ENCODE peak calls at places on chromosomes 7 and 10, in seven cellular contexts. G, Q, I, M, L, S and Z are unnamed samples.

GRCh38 chr10:29767958-29768357 is 133.2 kb upstream of the SVIL start:
- DNase-seq in S (no peak), Q (no peak), G (no peak), L (no peak), M (no peak), I (no peak), Z (no peak)

GRCh38 chr7:41869596-41869995 is 166.7 kb upstream of the INHBA start:
- DNase-seq in S (no peak), G (peak; percentile 49), M (peak; percentile 41), I (no peak), L (peak; percentile 56), Q (no peak), Z (no peak)

GRCh38 chr7:99305473-99306260 is 20.0 kb upstream of the ARPC1A start:
- DNase-seq in L (no peak), S (no peak), M (no peak), G (peak; percentile 5), Q (no peak), I (no peak), Z (no peak)

GRCh38 chr10:132653721-132654120 is 116.1 kb downstream of the INPP5A start:
- DNase-seq in L (no peak), Q (no peak), I (no peak), M (no peak), G (no peak), S (no peak), Z (no peak)

GRCh38 chr10:28977518-28977917 is 300.2 kb downstream of the BAMBI start:
- DNase-seq in Q (no peak), M (no peak), G (no peak), I (no peak), L (no peak), S (no peak), Z (no peak)

GRCh38 chr10:121426307-121426706 is 171.9 kb downstream of the FGFR2 start:
- DNase-seq in G (no peak), M (no peak), I (no peak), L (no peak), S (no peak), Q (no peak), Z (no peak)

GRCh38 chr7:122965306-122965705 is 30.2 kb downstream of the TAS2R16 start:
- DNase-seq in I (no peak), M (no peak), L (no peak), Q (no peak), S (no peak), G (no peak), Z (peak; percentile 11)

GRCh38 chr10:129418826-129419225 is 48.2 kb upstream of the MGMT start:
- DNase-seq in G (no peak), S (no peak), L (no peak), I (no peak), Q (no peak), M (no peak), Z (no peak)

GRCh38 chr10:113550365-113550764 is 2.5 kb upstream of the HABP2 start:
- DNase-seq in M (peak; percentile 22), I (peak; percentile 19), G (peak; percentile 53), Q (peak; percentile 12), S (no peak), L (no peak), Z (no peak)

GRCh38 chr7:143216151-143216550 is 5.7 kb upstream of the TAS2R40 start:
- DNase-seq in I (peak; percentile 14), L (peak; percentile 68), M (peak; percentile 68), Q (no peak), S (peak; percentile 5), G (peak; percentile 4), Z (no peak)

GRCh38 chr10:50538473-50539398 is 85.0 kb downstream of the SGMS1 start:
- DNase-seq in I (no peak), Q (no peak), G (no peak), L (no peak), S (no peak), M (peak; percentile 55), Z (no peak)

GRCh38 chr7:54622696-54623309 is 80.6 kb downstream of the VSTM2A start:
- DNase-seq in I (no peak), Q (no peak), M (no peak), L (no peak), G (no peak), S (no peak), Z (no peak)

GRCh38 chr10:110215751-110216150 is 8.3 kb downstream of the MXI1 start:
- DNase-seq in G (no peak), M (no peak), L (no peak), I (no peak), Q (no peak), S (no peak), Z (no peak)

GRCh38 chr7:6365451-6365850 is 82.3 kb downstream of the DAGLB start:
- DNase-seq in M (no peak), Q (peak; percentile 92), I (no peak), G (no peak), S (no peak), L (no peak), Z (no peak)

GRCh38 chr7:36148422-36149065 is 4.5 kb upstream of the EEPD1 start:
- DNase-seq in G (no peak), Q (no peak), M (no peak), S (no peak), I (no peak), L (no peak), Z (no peak)

GRCh38 chr10:114374141-114374791 is 30.0 kb downstream of the AFAP1L2 start:
- DNase-seq in G (peak; percentile 39), Q (no peak), S (no peak), M (no peak), L (no peak), I (peak; percentile 56), Z (no peak)

GRCh38 chr7:95611224-95611623 is 14.9 kb upstream of the PDK4 start:
- DNase-seq in S (no peak), I (no peak), Q (no peak), L (no peak), M (no peak), G (no peak), Z (no peak)

GRCh38 chr10:30842185-30842584 is 189.5 kb downstream of the ZNF438 start:
- DNase-seq in L (no peak), M (no peak), I (no peak), S (no peak), G (no peak), Q (no peak), Z (no peak)

GRCh38 chr10:127906548-127907377 is at the start of gene PTPRE:
- DNase-seq in S (no peak), Q (peak; percentile 52), L (peak; percentile 48), I (peak; percentile 40), G (peak; percentile 69), M (peak; percentile 62), Z (peak; percentile 82)

GRCh38 chr10:105973252-105973877 is 1191.1 kb downstream of the SORCS1 start:
- DNase-seq in I (no peak), M (no peak), L (peak; percentile 55), Q (no peak), G (peak; percentile 2), S (no peak), Z (no peak)

GRCh38 chr10:19048479-19048878 is at the start of gene MALRD1:
- DNase-seq in Q (no peak), M (no peak), S (no peak), G (no peak), I (no peak), L (no peak), Z (no peak)

DNA sequence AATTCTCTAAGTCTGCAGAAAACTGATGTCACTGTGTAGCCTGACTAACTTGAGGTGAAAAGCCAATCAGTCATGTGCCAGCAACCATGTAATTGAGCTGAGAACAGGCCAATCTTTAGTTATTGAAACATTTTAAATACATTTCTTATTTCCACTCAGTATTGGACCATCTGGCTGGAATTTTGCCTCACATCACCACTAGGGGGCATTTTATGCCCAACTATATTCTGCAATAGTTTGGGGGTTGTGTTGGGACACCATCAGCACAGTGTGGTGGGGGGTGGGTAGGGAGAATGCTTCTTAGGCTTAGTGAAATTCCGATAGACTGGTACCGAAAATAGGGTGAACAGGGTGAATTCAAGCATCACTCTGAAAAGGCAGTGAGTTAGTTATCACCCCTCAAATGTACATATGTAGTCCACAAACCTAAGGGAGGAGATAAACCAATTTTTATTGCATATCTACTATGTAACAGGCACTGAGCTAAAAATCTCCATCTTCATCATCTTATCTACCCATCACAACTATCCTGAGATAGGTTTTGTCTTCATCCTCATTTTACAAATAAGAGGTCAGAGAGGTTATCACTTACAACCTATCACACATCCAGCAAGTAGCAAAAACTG is 17.8 kb downstream of the NPSR1 start:
- DNase-seq in L (peak; percentile 5), S (no peak), I (peak; percentile 7), Q (no peak), G (peak; percentile 30), M (peak; percentile 32), Z (peak; percentile 35)
- TF ChIP-seq CTCF in L (peak; percentile 58), S (peak; percentile 40), I (peak; percentile 60), Q (no peak), G (peak; percentile 68), M (peak; percentile 57), Z (peak; percentile 62)

GRCh38 chr10:89853796-89854195 is 152.4 kb downstream of the KIF20B start:
- DNase-seq in L (no peak), G (no peak), I (no peak), M (no peak), Q (no peak), S (no peak), Z (peak; percentile 35)
- TF ChIP-seq CTCF in L (no peak), G (peak; percentile 22), I (peak; percentile 27), M (peak; percentile 42), Q (no peak), S (no peak), Z (peak; percentile 54)

GRCh38 chr7:2660359-2661095 is 27.5 kb upstream of the AMZ1 start:
- DNase-seq in L (peak; percentile 66), M (no peak), G (no peak), S (no peak), I (no peak), Q (no peak), Z (no peak)
- TF ChIP-seq CTCF in L (peak; percentile 49), M (peak; percentile 32), G (peak; percentile 18), S (peak; percentile 41), I (peak; percentile 57), Q (no peak), Z (peak; percentile 14)

GRCh38 chr7:139541600-139542307 is 18.3 kb downstream of the CLEC2L start:
- DNase-seq in L (no peak), M (no peak), I (no peak), S (no peak), G (no peak), Q (no peak), Z (no peak)
- TF ChIP-seq CTCF in L (no peak), M (no peak), I (no peak), S (no peak), G (no peak), Q (no peak), Z (no peak)

DNA sequence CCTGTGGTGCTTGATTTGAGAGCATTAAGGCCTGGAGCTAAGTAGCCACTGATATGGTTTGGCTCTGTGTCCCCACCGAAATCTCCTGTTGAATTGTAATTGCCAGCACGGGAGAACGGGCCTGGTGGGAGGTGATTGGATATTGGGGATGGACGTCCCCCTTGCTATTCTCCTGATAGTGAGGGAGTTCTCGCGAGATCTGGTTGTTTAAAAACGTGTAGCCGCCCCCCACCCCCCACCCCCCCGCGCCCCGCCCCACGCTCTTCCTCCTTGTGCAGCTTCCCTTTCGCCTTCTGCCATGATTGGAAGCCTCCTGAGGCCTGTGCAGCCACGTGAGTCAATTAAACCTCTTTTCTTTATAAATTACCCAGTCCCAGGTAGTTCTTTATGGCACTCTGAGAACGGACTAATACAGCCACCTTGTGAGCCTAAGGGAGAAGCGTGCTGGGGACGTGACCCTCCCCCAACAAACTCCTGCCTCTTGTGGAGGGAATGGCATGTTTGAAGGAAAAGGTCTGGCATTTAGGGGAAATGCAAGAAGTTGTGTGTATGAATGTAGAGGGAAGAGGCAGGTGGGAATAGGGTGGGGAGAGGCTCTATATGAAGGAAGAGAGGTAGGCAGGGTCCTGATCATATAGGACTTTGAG is 118.0 kb upstream of the KMT2C start:
- DNase-seq in I (no peak), L (no peak), M (no peak), S (no peak), Q (no peak), G (no peak), Z (no peak)
- TF ChIP-seq CTCF in I (no peak), L (no peak), M (no peak), S (no peak), Q (no peak), G (no peak), Z (no peak)